ENCODE peak calls at places on chromosomes 11 and 22, in five cellular contexts. Z is IMR-90; W is stimulated activated CD4-positive, alpha-beta T cell treated with anti-CD3 and anti-CD28 coated beads, Interleukin-4, amount 100 ng/mL, for 48 hours; J is mesothelial cell of epicardium; C is activated CD4-positive, CD25-positive, alpha-beta regulatory T cell. F is an unnamed sample.

GRCh38 chr11:8068605-8069221 is 12.3 kb upstream of the TUB start:
- DNase-seq in Z (peak; percentile 91), W (no peak), J (no peak), C (no peak), F (no peak)

GRCh38 chr22:26287382-26288228 is 118.3 kb downstream of the SEZ6L start:
- DNase-seq in Z (no peak), W (no peak), J (no peak), C (no peak), F (no peak)

GRCh38 chr11:38060930-38061329 is 1462.9 kb upstream of the RAG2 start:
- DNase-seq in Z (no peak), W (no peak), J (no peak), C (no peak), F (no peak)

GRCh38 chr11:111137846-111138245 is 107.7 kb upstream of the POU2AF2 start:
- DNase-seq in Z (no peak), W (no peak), J (no peak), C (no peak), F (no peak)

GRCh38 chr11:57251491-57252104 is 14.5 kb upstream of the APLNR start:
- DNase-seq in Z (peak; percentile 47), W (no peak), J (no peak), C (no peak), F (no peak)

GRCh38 chr22:19937616-19938473 is 3.7 kb upstream of the COMT start:
- DNase-seq in Z (peak; percentile 35), W (no peak), J (no peak), C (no peak), F (no peak)

GRCh38 chr11:119491753-119492455 is 68.9 kb upstream of the THY1 start:
- DNase-seq in Z (peak; percentile 12), W (no peak), J (no peak), C (no peak), F (no peak)

GRCh38 chr11:44709281-44709562 is 17.5 kb upstream of the TSPAN18 start:
- DNase-seq in Z (no peak), W (no peak), J (no peak), C (no peak), F (no peak)

GRCh38 chr22:50641696-50642607 is 14.0 kb upstream of the ARSA start:
- DNase-seq in Z (peak; percentile 32), W (no peak), J (no peak), C (no peak), F (peak; percentile 39)

GRCh38 chr11:7254731-7255291 is 3.1 kb downstream of the SYT9 start:
- DNase-seq in Z (no peak), W (no peak), J (no peak), C (no peak), F (no peak)

GRCh38 chr11:442611-443081 is 835 bp upstream of the ANO9 start:
- DNase-seq in Z (no peak), W (no peak), J (no peak), C (no peak), F (no peak)

GRCh38 chr11:65844231-65844872 is 10.6 kb downstream of the SNX32 start:
- DNase-seq in Z (no peak), W (no peak), J (no peak), C (no peak), F (no peak)

GRCh38 chr11:3808846-3809623 is 675 bp downstream of the PGAP2 start:
- DNase-seq in Z (peak; percentile 41), W (no peak), J (no peak), C (no peak), F (peak; percentile 72)

GRCh38 chr11:86003654-86004053 is 65.2 kb downstream of the PICALM start:
- DNase-seq in Z (no peak), W (no peak), J (no peak), C (no peak), F (no peak)

GRCh38 chr11:72836111-72836510 is 21.9 kb downstream of the ATG16L2 start:
- DNase-seq in Z (no peak), W (no peak), J (no peak), C (no peak), F (no peak)

GRCh38 chr11:15629690-15630321 is 515.1 kb downstream of the INSC start:
- DNase-seq in Z (no peak), W (no peak), J (no peak), C (no peak), F (peak; percentile 42)

GRCh38 chr11:1516273-1517067 is 29.9 kb upstream of the MOB2 start:
- DNase-seq in Z (peak; percentile 61), W (no peak), J (no peak), C (no peak), F (no peak)

GRCh38 chr11:74683941-74684481 is 47.2 kb downstream of the CHRDL2 start:
- DNase-seq in Z (peak; percentile 71), W (no peak), J (no peak), C (no peak), F (no peak)

GRCh38 chr11:8442301-8442700 is 151.7 kb downstream of the STK33 start:
- DNase-seq in Z (no peak), W (no peak), J (no peak), C (no peak), F (no peak)

GRCh38 chr11:22878604-22879003 is 18.3 kb upstream of the CCDC179 start:
- DNase-seq in Z (no peak), W (no peak), J (no peak), C (no peak), F (no peak)

GRCh38 chr11:47867821-47868220 is 19.7 kb upstream of the NUP160 start:
- DNase-seq in Z (peak; percentile 15), W (no peak), J (no peak), C (no peak), F (no peak)

GRCh38 chr11:11444027-11444799 is 91.2 kb upstream of the CSNK2A3 start:
- DNase-seq in Z (peak; percentile 57), W (no peak), J (no peak), C (no peak), F (no peak)

GRCh38 chr11:433641-434040 is 8.2 kb downstream of the ANO9 start:
- DNase-seq in Z (no peak), W (no peak), J (no peak), C (no peak), F (no peak)

GRCh38 chr11:69287968-69288882 is 5.7 kb upstream of the MYEOV start:
- DNase-seq in Z (no peak), W (no peak), J (no peak), C (no peak), F (no peak)